ENCODE peak calls at places on chromosomes 4 and X, in six cellular contexts. C is left ventricle myocardium inferior, B is GM23248, G is mucosa of descending colon, D is fibroblast of lung, J is HepG2. Q is an unnamed sample.

GRCh38 chrX:74232859-74233258 is 71.1 kb upstream of the ZCCHC13 start:
- DNase-seq in C (no peak), B (peak; percentile 46), G (no peak), D (peak; percentile 25), J (peak; percentile 27), Q (no peak)

GRCh38 chr4:53785996-53786395 is 194.7 kb upstream of the LNX1 start:
- DNase-seq in C (no peak), B (no peak), G (no peak), D (no peak), J (no peak), Q (no peak)

GRCh38 chr4:142846729-142847606 is 867 bp upstream of the INPP4B start:
- DNase-seq in C (peak; percentile 30), B (peak; percentile 39), G (peak; percentile 79), D (peak; percentile 18), J (peak; percentile 10), Q (peak; percentile 52)

GRCh38 chr4:80058740-80059139 is 14.3 kb downstream of the ANTXR2 start:
- DNase-seq in C (no peak), B (peak; percentile 52), G (no peak), D (peak; percentile 11), J (no peak), Q (no peak)

GRCh38 chr4:62135565-62136156 is 935.5 kb downstream of the ADGRL3 start:
- DNase-seq in C (no peak), B (no peak), G (no peak), D (no peak), J (no peak), Q (no peak)

GRCh38 chrX:39171686-39172085 is 370.4 kb downstream of the MID1IP1 start:
- DNase-seq in C (no peak), B (no peak), G (no peak), D (no peak), J (no peak), Q (no peak)

GRCh38 chr4:39750216-39750615 is 52.3 kb downstream of the UBE2K start:
- DNase-seq in C (no peak), B (no peak), G (no peak), D (no peak), J (no peak), Q (no peak)

GRCh38 chrX:40960041-40960440 is 125.2 kb upstream of the USP9X start:
- DNase-seq in C (no peak), B (no peak), G (no peak), D (peak; percentile 72), J (no peak), Q (no peak)

GRCh38 chrX:132676561-132677186 is 187.8 kb upstream of the MBNL3 start:
- DNase-seq in C (no peak), B (no peak), G (no peak), D (no peak), J (no peak), Q (no peak)

GRCh38 chr4:55439023-55439422 is 43.3 kb downstream of the TMEM165 start:
- DNase-seq in C (no peak), B (no peak), G (no peak), D (no peak), J (peak; percentile 12), Q (no peak)
- H3K36me3 ChIP-seq in C (peaks cover 68% of the 10 kb centered on the region), B (peaks cover 28% of the 10 kb centered on the region), G (no peaks in the 10 kb centered on the region), D (peaks cover 9% of the 10 kb centered on the region), J (peaks cover 44% of the 10 kb centered on the region), Q (peaks cover 7% of the 10 kb centered on the region)

GRCh38 chr4:2672700-2673099 is 83.4 kb downstream of the TNIP2 start:
- DNase-seq in C (no peak), B (no peak), G (no peak), D (no peak), J (no peak), Q (no peak)
- H3K36me3 ChIP-seq in C (peaks cover 83% of the 10 kb centered on the region), B (peaks cover 35% of the 10 kb centered on the region), G (peaks cover 7% of the 10 kb centered on the region), D (peaks cover 14% of the 10 kb centered on the region), J (peaks cover 72% of the 10 kb centered on the region), Q (peaks cover 6% of the 10 kb centered on the region)

GRCh38 chr4:99821918-99822503 is 5.4 kb downstream of the DAPP1 start:
- DNase-seq in C (no peak), B (no peak), G (no peak), D (no peak), J (no peak), Q (no peak)
- H3K36me3 ChIP-seq in C (no peaks in the 10 kb centered on the region), B (no peaks in the 10 kb centered on the region), G (no peaks in the 10 kb centered on the region), D (no peaks in the 10 kb centered on the region), J (no peaks in the 10 kb centered on the region), Q (no peaks in the 10 kb centered on the region)

GRCh38 chr4:75662626-75663025 is 10.6 kb downstream of the G3BP2 start:
- DNase-seq in C (no peak), B (no peak), G (no peak), D (no peak), J (no peak), Q (no peak)

GRCh38 chr4:75659512-75660031 is 13.6 kb downstream of the G3BP2 start:
- DNase-seq in C (no peak), B (no peak), G (no peak), D (no peak), J (no peak), Q (no peak)

GRCh38 chr4:75655562-75655961 is 17.6 kb downstream of the G3BP2 start:
- DNase-seq in C (no peak), B (no peak), G (no peak), D (no peak), J (no peak), Q (no peak)

GRCh38 chr4:75658881-75659280 is 14.3 kb downstream of the G3BP2 start:
- DNase-seq in C (no peak), B (peak; percentile 46), G (no peak), D (peak; percentile 37), J (no peak), Q (no peak)

DNA sequence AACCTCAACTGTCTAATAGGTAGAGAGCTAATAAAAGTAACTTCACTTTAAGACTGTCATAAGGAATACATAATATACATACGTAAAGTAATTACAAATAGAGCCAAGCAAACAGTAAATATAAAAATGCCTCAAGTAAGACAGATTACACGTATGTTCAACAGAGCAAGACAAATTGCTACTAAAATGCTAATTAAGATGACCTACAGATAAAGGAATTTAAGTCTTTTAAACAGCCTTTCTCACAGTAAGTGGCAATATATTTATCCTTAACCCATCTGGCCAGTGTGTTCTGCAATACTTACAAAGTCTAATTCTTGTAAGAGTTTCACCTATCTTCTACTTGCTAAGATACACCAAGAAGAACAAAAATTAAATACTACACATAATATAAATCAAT is 12.7 kb downstream of the G3BP2 start:
- DNase-seq in C (no peak), B (no peak), G (no peak), D (no peak), J (no peak), Q (no peak)
- H3K36me3 ChIP-seq in C (peaks cover 43% of the 10 kb centered on the region), B (peaks cover 42% of the 10 kb centered on the region), G (no peaks in the 10 kb centered on the region), D (peaks cover 4% of the 10 kb centered on the region), J (peaks cover 49% of the 10 kb centered on the region), Q (no peaks in the 10 kb centered on the region)

GRCh38 chr4:8202108-8202507 is 3.0 kb downstream of the SH3TC1 start:
- DNase-seq in C (no peak), B (no peak), G (no peak), D (no peak), J (no peak), Q (no peak)

GRCh38 chr4:8203817-8204216 is 4.7 kb downstream of the SH3TC1 start:
- DNase-seq in C (no peak), B (no peak), G (no peak), D (no peak), J (no peak), Q (no peak)

GRCh38 chr4:8204576-8205227 is 5.6 kb downstream of the SH3TC1 start:
- DNase-seq in C (no peak), B (no peak), G (no peak), D (no peak), J (no peak), Q (no peak)

GRCh38 chr4:8201341-8201781 is 2.3 kb downstream of the SH3TC1 start:
- DNase-seq in C (peak; percentile 55), B (no peak), G (no peak), D (no peak), J (no peak), Q (no peak)

GRCh38 chr4:8202526-8203375 is 3.7 kb downstream of the SH3TC1 start:
- DNase-seq in C (no peak), B (no peak), G (no peak), D (no peak), J (peak; percentile 80), Q (no peak)
- H3K36me3 ChIP-seq in C (no peaks in the 10 kb centered on the region), B (no peaks in the 10 kb centered on the region), G (no peaks in the 10 kb centered on the region), D (no peaks in the 10 kb centered on the region), J (peaks cover 16% of the 10 kb centered on the region), Q (no peaks in the 10 kb centered on the region)

GRCh38 chrX:144716187-144716586 is 531.1 kb upstream of the SPANXN1 start:
- DNase-seq in C (no peak), B (no peak), G (no peak), D (no peak), J (no peak), Q (no peak)
- H3K36me3 ChIP-seq in C (no peaks in the 10 kb centered on the region), B (no peaks in the 10 kb centered on the region), G (no peaks in the 10 kb centered on the region), D (no peaks in the 10 kb centered on the region), J (no peaks in the 10 kb centered on the region), Q (no peaks in the 10 kb centered on the region)

Q was measured in aorta.